ENCODE peak calls at places on chromosomes 11 and 22, in five cellular contexts. A is NCI-H774; F is activated T-cell treated with anti-CD3 and anti-CD28 coated beads, Interleukin-2, amount 50 U/mL, for 24 hours; S is glutamatergic neuron; P is fibroblast of lung. E is an unnamed sample.

GRCh38 chr22:27192135-27192900 is 534.9 kb downstream of the MIAT start:
- DNase-seq in A (no peak), F (no peak), S (no peak), P (no peak), E (no peak)

GRCh38 chr22:35023692-35024363 is 42.1 kb upstream of the ISX start:
- DNase-seq in A (peak), F (peak), S (peak), P (peak), E (peak)

GRCh38 chr22:46593211-46593676 is 26.9 kb upstream of the GRAMD4 start:
- DNase-seq in S (no peak), P (no peak), F (no peak), A (no peak), E (no peak)

GRCh38 chr11:12871788-12872321 is 137.3 kb upstream of the RASSF10 start:
- DNase-seq in A (no peak), S (no peak), F (no peak), P (no peak), E (peak)

GRCh38 chr11:11842426-11843008 is 745 bp downstream of the USP47 start:
- DNase-seq in A (peak), S (no peak), P (peak), F (no peak), E (peak)

GRCh38 chr11:62516736-62517371 is 29.8 kb downstream of the AHNAK start:
- DNase-seq in P (no peak), A (no peak), F (no peak), S (no peak), E (no peak)

GRCh38 chr22:38924197-38924952 is 33.0 kb upstream of the APOBEC3A start:
- DNase-seq in A (peak), S (no peak), P (peak), F (no peak), E (peak)

GRCh38 chr11:12008790-12009616 is 577 bp upstream of the DKK3 start:
- DNase-seq in P (peak), S (peak), A (peak), F (no peak), E (peak)

GRCh38 chr11:69427906-69428880 is 53.3 kb upstream of the LINC01488 start:
- DNase-seq in P (no peak), S (no peak), F (no peak), A (no peak), E (no peak)

GRCh38 chr11:75154646-75155569 is 4.0 kb downstream of the SLCO2B1 start:
- DNase-seq in F (no peak), P (no peak), S (no peak), A (no peak), E (no peak)

GRCh38 chr11:111808834-111809233 is 42.6 kb upstream of the PPP2R1B start:
- DNase-seq in A (no peak), P (no peak), S (no peak), F (no peak), E (no peak)

GRCh38 chr11:396511-396947 is 2.5 kb downstream of the PKP3 start:
- DNase-seq in S (no peak), A (no peak), P (peak), F (no peak), E (no peak)

GRCh38 chr11:47327025-47327424 is 25.5 kb downstream of the MYBPC3 start:
- DNase-seq in P (no peak), A (no peak), F (no peak), S (no peak), E (no peak)

GRCh38 chr11:35717520-35717919 is 54.9 kb downstream of the TRIM44 start:
- DNase-seq in F (no peak), P (no peak), A (no peak), S (no peak), E (no peak)

GRCh38 chr11:126751242-126751641 is 249.3 kb downstream of the KIRREL3 start:
- DNase-seq in F (no peak), A (no peak), P (peak), S (no peak), E (no peak)

GRCh38 chr11:102971766-102972165 is 16.2 kb upstream of the MMP13 start:
- DNase-seq in P (peak), S (no peak), A (no peak), F (no peak), E (no peak)

GRCh38 chr11:128164090-128164741 is 423.1 kb downstream of the ETS1 start:
- DNase-seq in P (no peak), F (no peak), A (no peak), S (no peak), E (no peak)

GRCh38 chr22:48889887-48890692 is 937.6 kb downstream of the BRD1 start:
- DNase-seq in P (no peak), S (no peak), A (no peak), F (peak), E (no peak)

GRCh38 chr11:107044503-107044902 is 26.2 kb upstream of the GUCY1A2 start:
- DNase-seq in S (no peak), F (no peak), P (no peak), A (no peak), E (no peak)

GRCh38 chr11:62508336-62509058 is 38.1 kb downstream of the AHNAK start:
- DNase-seq in P (peak), A (peak), S (peak), F (no peak), E (peak)

GRCh38 chr11:60860943-60861342 is 5.2 kb upstream of the PTGDR2 start:
- DNase-seq in F (peak), P (no peak), A (no peak), S (peak), E (no peak)

GRCh38 chr22:50691521-50691920 is 18.9 kb downstream of the SHANK3 start:
- DNase-seq in P (peak), F (no peak), S (no peak), A (no peak), E (peak)

GRCh38 chr22:19875531-19876313 is 21.0 kb upstream of the GNB1L start:
- DNase-seq in S (peak), P (no peak), F (peak), A (no peak), E (no peak)

GRCh38 chr11:67353317-67354313 is at the start of gene POLD4:
- DNase-seq in S (peak), A (peak), F (peak), P (peak), E (peak)

GRCh38 chr11:71120346-71120963 is 131.9 kb downstream of the SHANK2 start:
- DNase-seq in S (no peak), F (no peak), A (peak), P (peak), E (no peak)

GRCh38 chr22:19843107-19843856 is 11.4 kb downstream of the GNB1L start:
- DNase-seq in A (no peak), F (no peak), S (no peak), P (no peak), E (no peak)

GRCh38 chr11:78379039-78379670 is 38.5 kb downstream of the GAB2 start:
- DNase-seq in S (no peak), F (no peak), P (no peak), A (no peak), E (no peak)

GRCh38 chr11:22920939-22921565 is 60.8 kb upstream of the CCDC179 start:
- DNase-seq in F (no peak), S (no peak), P (peak), A (peak), E (peak)

GRCh38 chr11:119065369-119065768 is 2.2 kb upstream of the VPS11 start:
- DNase-seq in S (no peak), F (no peak), P (peak), A (no peak), E (peak)

GRCh38 chr11:133832096-133833081 is 12.9 kb downstream of the SPATA19 start:
- DNase-seq in F (no peak), A (no peak), P (no peak), S (no peak), E (no peak)

GRCh38 chr22:35915477-35916013 is 113.1 kb downstream of the RBFOX2 start:
- DNase-seq in F (no peak), A (no peak), S (no peak), P (peak), E (no peak)

GRCh38 chr22:26660961-26661578 is 3.7 kb downstream of the MIAT start:
- DNase-seq in S (peak), A (no peak), F (no peak), P (no peak), E (no peak)

GRCh38 chr11:18720811-18721575 is 5.0 kb downstream of the IGSF22 start:
- DNase-seq in F (peak), A (peak), P (peak), S (peak), E (peak)

GRCh38 chr11:77959434-77959833 is 35.0 kb downstream of the INTS4 start:
- DNase-seq in P (peak), S (no peak), F (no peak), A (no peak), E (no peak)

GRCh38 chr11:95793111-95793510 is 2.8 kb downstream of the CEP57 start:
- DNase-seq in F (no peak), A (no peak), S (no peak), P (no peak), E (no peak)

GRCh38 chr11:131691558-131692041 is 321.2 kb downstream of the NTM start:
- DNase-seq in P (peak), S (peak), F (peak), A (peak), E (peak)

E was measured in BE2C.